ENCODE peak calls at places on chromosomes 7 and 10, in five cellular contexts. One of them, this sample, is unnamed.

GRCh38 chr10:103824281-103824680 is 31.1 kb downstream of the SH3PXD2A start:
- DNase-seq in amygdala: no peak
- DNase-seq in fibroblast of lung: no peak
- DNase-seq in stimulated activated naive B cell treated with anti-CD40 and anti-IgM and Interleukin-4, amounts not matched to agents 10 μg/mL and 1 μg/mL and 100 μg/mL, for 72 hours: no peak
- DNase-seq in EL: no peak
- DNase-seq in this sample: no peak

GRCh38 chr10:13743101-13743693 is 156.4 kb downstream of the PRPF18 start:
- DNase-seq in amygdala: no peak
- DNase-seq in fibroblast of lung: peak
- DNase-seq in stimulated activated naive B cell treated with anti-CD40 and anti-IgM and Interleukin-4, amounts not matched to agents 10 μg/mL and 1 μg/mL and 100 μg/mL, for 72 hours: no peak
- DNase-seq in EL: no peak
- DNase-seq in this sample: no peak

GRCh38 chr10:84424731-84425165 is 96.4 kb downstream of the CCSER2 start:
- DNase-seq in amygdala: peak
- DNase-seq in fibroblast of lung: peak
- DNase-seq in stimulated activated naive B cell treated with anti-CD40 and anti-IgM and Interleukin-4, amounts not matched to agents 10 μg/mL and 1 μg/mL and 100 μg/mL, for 72 hours: no peak
- DNase-seq in EL: peak
- DNase-seq in this sample: peak

GRCh38 chr7:28533731-28534531 is 121.6 kb downstream of the CREB5 start:
- DNase-seq in amygdala: peak
- DNase-seq in fibroblast of lung: peak
- DNase-seq in stimulated activated naive B cell treated with anti-CD40 and anti-IgM and Interleukin-4, amounts not matched to agents 10 μg/mL and 1 μg/mL and 100 μg/mL, for 72 hours: no peak
- DNase-seq in EL: peak
- DNase-seq in this sample: peak

GRCh38 chr7:42237891-42238531 is 1.0 kb upstream of the GLI3 start:
- DNase-seq in amygdala: no peak
- DNase-seq in fibroblast of lung: peak
- DNase-seq in stimulated activated naive B cell treated with anti-CD40 and anti-IgM and Interleukin-4, amounts not matched to agents 10 μg/mL and 1 μg/mL and 100 μg/mL, for 72 hours: no peak
- DNase-seq in EL: peak
- DNase-seq in this sample: peak

GRCh38 chr7:12028508-12028907 is 182.6 kb upstream of the TMEM106B start:
- DNase-seq in amygdala: no peak
- DNase-seq in fibroblast of lung: peak
- DNase-seq in stimulated activated naive B cell treated with anti-CD40 and anti-IgM and Interleukin-4, amounts not matched to agents 10 μg/mL and 1 μg/mL and 100 μg/mL, for 72 hours: no peak
- DNase-seq in EL: peak
- DNase-seq in this sample: no peak

GRCh38 chr10:99964791-99965190 is 45.0 kb downstream of the DNMBP start:
- DNase-seq in amygdala: no peak
- DNase-seq in fibroblast of lung: peak
- DNase-seq in stimulated activated naive B cell treated with anti-CD40 and anti-IgM and Interleukin-4, amounts not matched to agents 10 μg/mL and 1 μg/mL and 100 μg/mL, for 72 hours: no peak
- DNase-seq in EL: peak
- DNase-seq in this sample: no peak

GRCh38 chr7:2572101-2572842 is 13.5 kb downstream of the IQCE start:
- DNase-seq in amygdala: no peak
- DNase-seq in fibroblast of lung: peak
- DNase-seq in stimulated activated naive B cell treated with anti-CD40 and anti-IgM and Interleukin-4, amounts not matched to agents 10 μg/mL and 1 μg/mL and 100 μg/mL, for 72 hours: no peak
- DNase-seq in EL: peak
- DNase-seq in this sample: no peak

GRCh38 chr10:114668375-114669080 is 10.5 kb upstream of the ABLIM1 start:
- DNase-seq in amygdala: no peak
- DNase-seq in fibroblast of lung: no peak
- DNase-seq in stimulated activated naive B cell treated with anti-CD40 and anti-IgM and Interleukin-4, amounts not matched to agents 10 μg/mL and 1 μg/mL and 100 μg/mL, for 72 hours: no peak
- DNase-seq in EL: no peak
- DNase-seq in this sample: no peak

GRCh38 chr7:56479748-56480147 is 363.5 kb upstream of the NUPR2 start:
- DNase-seq in amygdala: no peak
- DNase-seq in fibroblast of lung: no peak
- DNase-seq in stimulated activated naive B cell treated with anti-CD40 and anti-IgM and Interleukin-4, amounts not matched to agents 10 μg/mL and 1 μg/mL and 100 μg/mL, for 72 hours: no peak
- DNase-seq in EL: no peak
- DNase-seq in this sample: no peak

GRCh38 chr10:99329238-99329890 is at the start of gene CNNM1:
- DNase-seq in amygdala: peak
- DNase-seq in fibroblast of lung: no peak
- DNase-seq in stimulated activated naive B cell treated with anti-CD40 and anti-IgM and Interleukin-4, amounts not matched to agents 10 μg/mL and 1 μg/mL and 100 μg/mL, for 72 hours: peak
- DNase-seq in EL: peak
- DNase-seq in this sample: peak

This sample was measured in anterior cingulate cortex.